ENCODE peak calls at places on chromosomes 16 and 17, in five cellular contexts. A is thoracic aorta; V is AG10803; L is NCI-H510A; C is CD4-positive, alpha-beta T cell. Z is an unnamed sample.

GRCh38 chr17:58232707-58233156 is 5.7 kb upstream of the LPO start:
- DNase-seq in L (no peak), A (no peak), V (peak), C (no peak), Z (peak)

GRCh38 chr16:4615389-4616046 is 830 bp upstream of the UBALD1 start:
- DNase-seq in A (no peak), L (no peak), C (peak), V (no peak), Z (no peak)

GRCh38 chr17:49971199-49971847 is 2.3 kb downstream of the DLX4 start:
- DNase-seq in V (no peak), A (no peak), L (no peak), C (no peak), Z (no peak)

GRCh38 chr17:38345743-38346142 is 2.0 kb upstream of the GPR179 start:
- DNase-seq in C (no peak), V (no peak), L (no peak), A (no peak), Z (no peak)

GRCh38 chr16:54921229-54921824 is 9.3 kb upstream of the IRX5 start:
- DNase-seq in C (no peak), A (no peak), V (peak), L (no peak), Z (no peak)

GRCh38 chr17:1577186-1577585 is 14.6 kb upstream of the PITPNA start:
- DNase-seq in L (no peak), C (no peak), A (peak), V (peak), Z (peak)

GRCh38 chr17:38561416-38562214 is 44.1 kb downstream of the SRCIN1 start:
- DNase-seq in V (no peak), C (no peak), A (no peak), L (no peak), Z (peak)

GRCh38 chr17:66272699-66273390 is 29.6 kb upstream of the PRKCA start:
- DNase-seq in L (no peak), C (no peak), A (peak), V (peak), Z (peak)

GRCh38 chr17:79949646-79950292 is 85.9 kb downstream of the TBC1D16 start:
- DNase-seq in L (no peak), C (no peak), V (no peak), A (no peak), Z (no peak)

GRCh38 chr17:49969134-49969759 is at the start of gene DLX4:
- DNase-seq in V (no peak), A (no peak), C (no peak), L (peak), Z (no peak)

GRCh38 chr16:47034455-47034854 is 61.0 kb upstream of the DNAJA2 start:
- DNase-seq in V (no peak), A (no peak), L (no peak), C (no peak), Z (no peak)

GRCh38 chr17:76550712-76551615 is 11.1 kb downstream of the PRCD start:
- DNase-seq in C (no peak), V (peak), L (no peak), A (no peak), Z (no peak)

GRCh38 chr17:15981208-15981607 is 18.3 kb downstream of the ZSWIM7 start:
- DNase-seq in V (no peak), C (no peak), L (no peak), A (no peak), Z (no peak)

GRCh38 chr16:87608400-87608985 is 6.2 kb downstream of the JPH3 start:
- DNase-seq in L (no peak), C (peak), A (no peak), V (peak), Z (peak)

GRCh38 chr16:68283346-68283745 is 19.0 kb downstream of the SLC7A6 start:
- DNase-seq in C (no peak), L (no peak), V (no peak), A (no peak), Z (no peak)

Z was measured in lung microvascular endothelial cell.